ENCODE peak calls at places on chromosomes 13 and 19, in seven cellular contexts. One of them, this sample, is unnamed.
A peak's percentile ranks its signal among the peaks of the same experiment; 100 is the strongest.

GRCh38 chr13:79481685-79482052 is 714 bp downstream of the NDFIP2 start:
- DNase-seq in colonic mucosa: peak; percentile 55
- DNase-seq in mucosa of descending colon: no peak
- DNase-seq in HFFc6: no peak
- DNase-seq in CD4-positive, alpha-beta T cell: peak; percentile 37
- DNase-seq in fibroblast of mammary gland: peak; percentile 9
- DNase-seq in neural crest cell: no peak
- DNase-seq in this sample: no peak

GRCh38 chr13:64675256-64675892 is 2554.8 kb downstream of the PCDH9 start:
- DNase-seq in HFFc6: peak; percentile 91
- DNase-seq in CD4-positive, alpha-beta T cell: no peak
- DNase-seq in fibroblast of mammary gland: peak; percentile 6
- DNase-seq in neural crest cell: no peak
- DNase-seq in colonic mucosa: no peak
- DNase-seq in mucosa of descending colon: no peak
- DNase-seq in this sample: no peak

GRCh38 chr13:110964229-110965037 is 49.6 kb upstream of the ANKRD10 start:
- DNase-seq in fibroblast of mammary gland: no peak
- DNase-seq in colonic mucosa: no peak
- DNase-seq in CD4-positive, alpha-beta T cell: no peak
- DNase-seq in HFFc6: no peak
- DNase-seq in neural crest cell: no peak
- DNase-seq in mucosa of descending colon: no peak
- DNase-seq in this sample: no peak

GRCh38 chr19:54480048-54480447 is 7.0 kb upstream of the CDC42EP5 start:
- DNase-seq in HFFc6: no peak
- DNase-seq in CD4-positive, alpha-beta T cell: no peak
- DNase-seq in mucosa of descending colon: no peak
- DNase-seq in neural crest cell: no peak
- DNase-seq in colonic mucosa: no peak
- DNase-seq in fibroblast of mammary gland: no peak
- DNase-seq in this sample: no peak

GRCh38 chr19:38206928-38207327 is 17.1 kb downstream of the DPF1 start:
- DNase-seq in HFFc6: no peak
- DNase-seq in CD4-positive, alpha-beta T cell: no peak
- DNase-seq in colonic mucosa: no peak
- DNase-seq in mucosa of descending colon: no peak
- DNase-seq in neural crest cell: no peak
- DNase-seq in fibroblast of mammary gland: no peak
- DNase-seq in this sample: no peak

GRCh38 chr13:88339271-88339741 is 668.1 kb downstream of the SLITRK5 start:
- DNase-seq in CD4-positive, alpha-beta T cell: no peak
- DNase-seq in HFFc6: no peak
- DNase-seq in fibroblast of mammary gland: no peak
- DNase-seq in colonic mucosa: peak; percentile 41
- DNase-seq in mucosa of descending colon: peak; percentile 50
- DNase-seq in neural crest cell: no peak
- DNase-seq in this sample: no peak

GRCh38 chr13:78981913-78982312 is 323.0 kb upstream of the OBI1 start:
- DNase-seq in mucosa of descending colon: no peak
- DNase-seq in CD4-positive, alpha-beta T cell: no peak
- DNase-seq in colonic mucosa: no peak
- DNase-seq in HFFc6: no peak
- DNase-seq in neural crest cell: no peak
- DNase-seq in fibroblast of mammary gland: no peak
- DNase-seq in this sample: no peak

GRCh38 chr13:87403748-87404432 is 267.3 kb upstream of the SLITRK5 start:
- DNase-seq in fibroblast of mammary gland: no peak
- DNase-seq in mucosa of descending colon: no peak
- DNase-seq in CD4-positive, alpha-beta T cell: no peak
- DNase-seq in HFFc6: no peak
- DNase-seq in neural crest cell: no peak
- DNase-seq in colonic mucosa: no peak
- DNase-seq in this sample: no peak

GRCh38 chr13:51688937-51689336 is 104.7 kb downstream of the WDFY2 start:
- DNase-seq in mucosa of descending colon: no peak
- DNase-seq in CD4-positive, alpha-beta T cell: no peak
- DNase-seq in HFFc6: no peak
- DNase-seq in neural crest cell: no peak
- DNase-seq in colonic mucosa: no peak
- DNase-seq in fibroblast of mammary gland: no peak
- DNase-seq in this sample: no peak

GRCh38 chr19:18100710-18101109 is 3.1 kb downstream of the MAST3 start:
- DNase-seq in colonic mucosa: no peak
- DNase-seq in CD4-positive, alpha-beta T cell: no peak
- DNase-seq in mucosa of descending colon: no peak
- DNase-seq in neural crest cell: peak; percentile 31
- DNase-seq in HFFc6: no peak
- DNase-seq in fibroblast of mammary gland: peak; percentile 8
- DNase-seq in this sample: no peak

GRCh38 chr13:50387124-50387581 is 371.9 kb downstream of the KCNRG start:
- DNase-seq in fibroblast of mammary gland: peak; percentile 41
- DNase-seq in CD4-positive, alpha-beta T cell: peak; percentile 45
- DNase-seq in colonic mucosa: peak; percentile 51
- DNase-seq in neural crest cell: no peak
- DNase-seq in mucosa of descending colon: peak; percentile 64
- DNase-seq in HFFc6: no peak
- DNase-seq in this sample: no peak

GRCh38 chr13:113322043-113322461 is 25.0 kb downstream of the LAMP1 start:
- DNase-seq in colonic mucosa: no peak
- DNase-seq in HFFc6: no peak
- DNase-seq in CD4-positive, alpha-beta T cell: no peak
- DNase-seq in mucosa of descending colon: no peak
- DNase-seq in fibroblast of mammary gland: no peak
- DNase-seq in neural crest cell: no peak
- DNase-seq in this sample: no peak

GRCh38 chr19:21568816-21569496 is 63.6 kb downstream of the ZNF429 start:
- DNase-seq in HFFc6: peak; percentile 41
- DNase-seq in neural crest cell: no peak
- DNase-seq in colonic mucosa: peak; percentile 93
- DNase-seq in fibroblast of mammary gland: peak; percentile 70
- DNase-seq in CD4-positive, alpha-beta T cell: peak; percentile 85
- DNase-seq in mucosa of descending colon: peak; percentile 88
- DNase-seq in this sample: peak; percentile 52

GRCh38 chr13:48214519-48215121 is 18.4 kb upstream of the ITM2B start:
- DNase-seq in mucosa of descending colon: no peak
- DNase-seq in neural crest cell: no peak
- DNase-seq in HFFc6: no peak
- DNase-seq in CD4-positive, alpha-beta T cell: no peak
- DNase-seq in colonic mucosa: no peak
- DNase-seq in fibroblast of mammary gland: no peak
- DNase-seq in this sample: no peak

GRCh38 chr13:48750588-48751383 is 97.1 kb downstream of the CYSLTR2 start:
- DNase-seq in CD4-positive, alpha-beta T cell: no peak
- DNase-seq in fibroblast of mammary gland: peak; percentile 68
- DNase-seq in neural crest cell: no peak
- DNase-seq in mucosa of descending colon: no peak
- DNase-seq in HFFc6: no peak
- DNase-seq in colonic mucosa: peak; percentile 24
- DNase-seq in this sample: no peak

GRCh38 chr19:33723512-33723911 is 73.2 kb upstream of the KCTD15 start:
- DNase-seq in CD4-positive, alpha-beta T cell: no peak
- DNase-seq in fibroblast of mammary gland: no peak
- DNase-seq in colonic mucosa: no peak
- DNase-seq in HFFc6: no peak
- DNase-seq in neural crest cell: no peak
- DNase-seq in mucosa of descending colon: no peak
- DNase-seq in this sample: no peak

GRCh38 chr13:74767031-74767430 is 632.8 kb upstream of the KLF12 start:
- DNase-seq in HFFc6: peak; percentile 17
- DNase-seq in CD4-positive, alpha-beta T cell: no peak
- DNase-seq in mucosa of descending colon: no peak
- DNase-seq in colonic mucosa: no peak
- DNase-seq in neural crest cell: no peak
- DNase-seq in fibroblast of mammary gland: peak; percentile 85
- DNase-seq in this sample: peak; percentile 40

GRCh38 chr19:28667348-28667977 is 545.5 kb downstream of the UQCRFS1 start:
- DNase-seq in mucosa of descending colon: no peak
- DNase-seq in CD4-positive, alpha-beta T cell: no peak
- DNase-seq in fibroblast of mammary gland: no peak
- DNase-seq in neural crest cell: no peak
- DNase-seq in HFFc6: no peak
- DNase-seq in colonic mucosa: no peak
- DNase-seq in this sample: no peak

GRCh38 chr13:29676941-29677452 is 81.5 kb upstream of the SLC7A1 start:
- DNase-seq in CD4-positive, alpha-beta T cell: no peak
- DNase-seq in neural crest cell: no peak
- DNase-seq in mucosa of descending colon: peak; percentile 47
- DNase-seq in colonic mucosa: peak; percentile 37
- DNase-seq in HFFc6: peak; percentile 27
- DNase-seq in fibroblast of mammary gland: peak; percentile 23
- DNase-seq in this sample: no peak

GRCh38 chr13:80217614-80218456 is 123.1 kb downstream of the SPRY2 start:
- DNase-seq in colonic mucosa: no peak
- DNase-seq in CD4-positive, alpha-beta T cell: no peak
- DNase-seq in fibroblast of mammary gland: no peak
- DNase-seq in mucosa of descending colon: no peak
- DNase-seq in neural crest cell: no peak
- DNase-seq in HFFc6: no peak
- DNase-seq in this sample: no peak

GRCh38 chr19:16851031-16851712 is 22.0 kb downstream of the SIN3B start:
- DNase-seq in neural crest cell: no peak
- DNase-seq in fibroblast of mammary gland: no peak
- DNase-seq in CD4-positive, alpha-beta T cell: no peak
- DNase-seq in mucosa of descending colon: no peak
- DNase-seq in colonic mucosa: no peak
- DNase-seq in HFFc6: peak; percentile 64
- DNase-seq in this sample: no peak

GRCh38 chr19:4081441-4082129 is 14.9 kb upstream of the ZBTB7A start:
- DNase-seq in CD4-positive, alpha-beta T cell: no peak
- DNase-seq in fibroblast of mammary gland: peak; percentile 37
- DNase-seq in HFFc6: no peak
- DNase-seq in mucosa of descending colon: peak; percentile 51
- DNase-seq in neural crest cell: no peak
- DNase-seq in colonic mucosa: peak; percentile 54
- DNase-seq in this sample: no peak

GRCh38 chr19:31347828-31348314 is 1.4 kb downstream of the TSHZ3 start:
- DNase-seq in HFFc6: no peak
- DNase-seq in neural crest cell: no peak
- DNase-seq in CD4-positive, alpha-beta T cell: no peak
- DNase-seq in colonic mucosa: no peak
- DNase-seq in mucosa of descending colon: no peak
- DNase-seq in fibroblast of mammary gland: peak; percentile 96
- DNase-seq in this sample: no peak

GRCh38 chr19:15936173-15936572 is 1.8 kb upstream of the CYP4F11 start:
- DNase-seq in fibroblast of mammary gland: no peak
- DNase-seq in neural crest cell: no peak
- DNase-seq in CD4-positive, alpha-beta T cell: no peak
- DNase-seq in mucosa of descending colon: no peak
- DNase-seq in colonic mucosa: no peak
- DNase-seq in HFFc6: no peak
- DNase-seq in this sample: no peak

GRCh38 chr19:35139618-35139943 is 957 bp downstream of the FXYD1 start:
- DNase-seq in CD4-positive, alpha-beta T cell: no peak
- DNase-seq in colonic mucosa: no peak
- DNase-seq in mucosa of descending colon: no peak
- DNase-seq in neural crest cell: no peak
- DNase-seq in HFFc6: no peak
- DNase-seq in fibroblast of mammary gland: no peak
- DNase-seq in this sample: no peak
- TF ChIP-seq CTCF in CD4-positive, alpha-beta T cell: no peak
- TF ChIP-seq CTCF in colonic mucosa: no peak
- TF ChIP-seq CTCF in mucosa of descending colon: no peak
- TF ChIP-seq CTCF in neural crest cell: no peak
- TF ChIP-seq CTCF in HFFc6: peak; percentile 17
- TF ChIP-seq CTCF in fibroblast of mammary gland: no peak
- TF ChIP-seq CTCF in this sample: no peak

DNA sequence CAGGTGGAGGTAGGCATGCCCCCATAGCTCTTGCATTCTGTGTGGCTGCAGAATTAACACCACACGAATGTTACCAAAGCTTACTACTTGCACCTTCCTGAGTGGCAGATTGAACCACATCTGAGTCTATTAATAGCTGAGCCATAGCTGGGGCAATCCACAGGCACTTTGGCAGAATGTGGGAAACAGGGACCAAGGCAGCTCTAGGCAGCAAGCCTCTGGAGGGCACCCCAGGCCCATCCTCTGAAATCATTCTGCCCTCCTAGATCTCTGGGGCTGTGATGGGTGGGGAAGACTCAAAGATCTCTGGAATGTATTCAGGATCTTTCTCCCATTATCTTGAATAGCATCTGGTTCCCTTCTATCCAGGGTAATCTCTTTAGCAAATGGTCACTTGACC is 139.3 kb downstream of the TNFRSF19 start:
- DNase-seq in neural crest cell: no peak
- DNase-seq in fibroblast of mammary gland: no peak
- DNase-seq in colonic mucosa: no peak
- DNase-seq in CD4-positive, alpha-beta T cell: no peak
- DNase-seq in HFFc6: peak; percentile 40
- DNase-seq in mucosa of descending colon: no peak
- DNase-seq in this sample: no peak
- TF ChIP-seq CTCF in neural crest cell: no peak
- TF ChIP-seq CTCF in fibroblast of mammary gland: no peak
- TF ChIP-seq CTCF in colonic mucosa: no peak
- TF ChIP-seq CTCF in CD4-positive, alpha-beta T cell: no peak
- TF ChIP-seq CTCF in HFFc6: peak; percentile 52
- TF ChIP-seq CTCF in mucosa of descending colon: no peak
- TF ChIP-seq CTCF in this sample: peak; percentile 44

GRCh38 chr19:1269065-1269477 is at the start of gene CIRBP:
- DNase-seq in fibroblast of mammary gland: peak; percentile 98
- DNase-seq in neural crest cell: peak; percentile 99
- DNase-seq in colonic mucosa: peak; percentile 100
- DNase-seq in CD4-positive, alpha-beta T cell: peak; percentile 99
- DNase-seq in HFFc6: peak; percentile 98
- DNase-seq in mucosa of descending colon: peak; percentile 100
- DNase-seq in this sample: peak; percentile 96
- TF ChIP-seq CTCF in fibroblast of mammary gland: no peak
- TF ChIP-seq CTCF in neural crest cell: no peak
- TF ChIP-seq CTCF in colonic mucosa: no peak
- TF ChIP-seq CTCF in CD4-positive, alpha-beta T cell: no peak
- TF ChIP-seq CTCF in HFFc6: no peak
- TF ChIP-seq CTCF in mucosa of descending colon: no peak
- TF ChIP-seq CTCF in this sample: no peak

DNA sequence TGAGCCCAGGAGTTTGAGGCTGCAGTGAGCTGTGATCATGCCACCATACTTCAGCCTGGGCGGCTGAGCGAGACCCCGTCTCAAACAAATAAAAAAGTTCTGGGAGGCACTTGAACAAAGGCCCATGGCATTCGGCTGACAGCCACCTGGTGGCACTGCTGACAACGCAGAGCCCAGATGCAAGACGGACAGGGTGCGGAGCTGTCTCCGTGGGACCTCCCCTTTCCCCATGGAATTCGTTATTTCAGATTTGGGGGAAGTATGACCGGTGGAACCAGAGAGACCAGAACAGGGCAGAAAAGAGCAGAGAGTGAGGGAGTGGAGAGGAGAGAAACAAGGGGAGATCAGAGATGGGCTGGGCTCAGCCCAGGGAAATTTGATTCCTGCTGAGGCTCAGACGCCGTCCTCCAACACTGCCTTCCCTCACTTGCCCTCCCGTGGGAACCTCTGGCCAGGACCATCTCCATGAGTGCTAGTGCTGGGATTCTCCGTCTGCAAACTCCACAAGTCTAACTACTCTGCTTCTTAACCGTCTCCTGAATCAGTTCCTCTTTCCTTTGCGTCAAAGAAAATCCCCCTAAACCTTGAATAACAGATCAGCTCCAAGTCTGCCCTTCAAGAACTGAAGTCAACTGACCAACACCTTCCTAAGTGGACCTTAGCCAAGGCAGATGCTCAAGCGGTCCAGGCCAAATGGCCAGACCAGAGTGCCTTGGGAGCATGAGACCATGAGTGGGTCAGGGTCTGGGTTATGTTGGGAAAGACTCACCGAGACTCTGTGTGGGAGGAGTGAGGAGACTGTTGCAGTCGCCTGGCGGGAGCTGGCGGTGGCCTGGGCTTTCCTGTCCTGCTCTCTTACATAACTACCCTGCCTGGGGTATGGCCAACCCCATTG is 11.9 kb upstream of the ATF5 start:
- DNase-seq in HFFc6: no peak
- DNase-seq in fibroblast of mammary gland: peak; percentile 19
- DNase-seq in colonic mucosa: no peak
- DNase-seq in neural crest cell: no peak
- DNase-seq in CD4-positive, alpha-beta T cell: no peak
- DNase-seq in mucosa of descending colon: no peak
- DNase-seq in this sample: no peak
- TF ChIP-seq CTCF in HFFc6: peak; percentile 43
- TF ChIP-seq CTCF in fibroblast of mammary gland: no peak
- TF ChIP-seq CTCF in colonic mucosa: no peak
- TF ChIP-seq CTCF in neural crest cell: peak; percentile 53
- TF ChIP-seq CTCF in CD4-positive, alpha-beta T cell: no peak
- TF ChIP-seq CTCF in mucosa of descending colon: no peak
- TF ChIP-seq CTCF in this sample: no peak